ENCODE peak calls at places on chromosomes 16 and 17, in seven cellular contexts. P, Z, I, R, M, W and Y are unnamed samples.

GRCh38 chr16:3175157-3176153 is 12.5 kb upstream of the OR1F1 start:
- DNase-seq in W (no peak), I (peak), Z (peak), P (peak), M (peak), R (no peak), Y (no peak)

GRCh38 chr17:42178817-42179216 is 2.1 kb downstream of the KCNH4 start:
- DNase-seq in I (no peak), M (no peak), Z (no peak), W (no peak), R (no peak), P (no peak), Y (no peak)

GRCh38 chr17:19686400-19687090 is 29.8 kb downstream of the SLC47A2 start:
- DNase-seq in W (no peak), I (no peak), Z (no peak), M (no peak), P (peak), R (no peak), Y (no peak)

GRCh38 chr16:5003211-5003610 is 30.5 kb downstream of the NAGPA start:
- DNase-seq in M (no peak), W (no peak), R (no peak), I (no peak), P (no peak), Z (no peak), Y (no peak)

GRCh38 chr16:16790597-16790996 is 411.7 kb downstream of the NPIPA7 start:
- DNase-seq in P (no peak), Z (no peak), W (no peak), I (no peak), R (no peak), M (no peak), Y (no peak)

GRCh38 chr16:28213396-28213795 is 1.6 kb upstream of the XPO6 start:
- DNase-seq in M (no peak), W (no peak), I (no peak), R (no peak), Z (no peak), P (no peak), Y (no peak)

GRCh38 chr16:46932802-46933201 is 40.7 kb downstream of the DNAJA2 start:
- DNase-seq in I (peak), R (no peak), W (no peak), M (no peak), Z (no peak), P (no peak), Y (no peak)

GRCh38 chr16:11032922-11033291 is 88.5 kb downstream of the CLEC16A start:
- DNase-seq in Z (no peak), I (no peak), M (no peak), P (no peak), R (no peak), W (no peak), Y (no peak)

GRCh38 chr17:73933871-73934270 is 269.6 kb upstream of the RPL38 start:
- DNase-seq in I (no peak), M (no peak), Z (no peak), W (no peak), R (no peak), P (no peak), Y (no peak)

GRCh38 chr16:49281843-49282642 is 405 bp upstream of the CBLN1 start:
- DNase-seq in Z (no peak), I (peak), P (no peak), M (peak), W (no peak), R (peak), Y (peak)
- TF ChIP-seq JUND in Z (no peak), I (no peak), P (no peak), M (no peak), W (no peak), R (no peak), Y (no peak)

GRCh38 chr17:76725580-76726230 is 701 bp downstream of the JMJD6 start:
- DNase-seq in W (no peak), I (no peak), M (peak), P (peak), Z (no peak), R (peak), Y (peak)
- TF ChIP-seq JUND in W (no peak), I (no peak), M (peak), P (no peak), Z (peak), R (no peak), Y (no peak)

GRCh38 chr17:32015245-32016013 is 8.2 kb downstream of the LRRC37B start:
- DNase-seq in Z (no peak), P (no peak), W (no peak), I (no peak), M (no peak), R (no peak), Y (peak)
- TF ChIP-seq JUND in Z (no peak), P (no peak), W (no peak), I (no peak), M (no peak), R (no peak), Y (no peak)

DNA sequence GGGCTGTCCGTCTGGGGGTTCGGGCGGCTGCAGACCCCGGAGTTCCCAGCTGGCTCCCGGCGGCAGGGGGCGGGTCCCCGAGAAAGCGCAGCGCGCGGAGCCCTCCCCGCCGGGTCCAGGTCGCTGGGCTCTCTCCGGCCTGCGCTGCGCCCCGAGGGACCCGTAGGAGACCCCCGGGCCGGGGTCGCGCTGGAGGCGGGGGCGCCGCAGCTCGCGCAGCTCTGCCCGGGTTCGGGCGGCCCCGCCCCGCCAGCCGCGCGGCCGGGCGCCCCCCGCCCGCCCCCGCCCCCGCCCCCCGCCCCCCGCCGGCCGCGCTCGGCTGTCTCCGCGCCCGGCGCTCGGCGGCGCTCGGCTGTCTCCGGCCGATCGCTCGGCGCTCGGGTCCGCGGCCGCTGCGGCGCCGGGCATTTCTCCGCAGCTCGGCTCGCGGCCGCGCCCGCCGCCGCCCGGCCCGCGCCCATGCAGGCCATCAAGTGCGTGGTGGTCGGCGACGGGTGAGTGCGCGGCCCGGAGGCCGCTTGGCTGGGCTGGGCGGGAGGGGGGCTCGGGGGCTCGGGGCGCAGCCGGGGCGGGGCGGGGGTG is at the start of gene RAC3:
- DNase-seq in P (no peak), M (peak), W (no peak), Z (no peak), I (no peak), R (peak), Y (peak)
- TF ChIP-seq JUND in P (no peak), M (no peak), W (no peak), Z (no peak), I (no peak), R (no peak), Y (no peak)

GRCh38 chr17:6910987-6911603 is 79.6 kb upstream of the TEKT1 start:
- DNase-seq in Z (peak), R (peak), I (no peak), P (peak), W (no peak), M (peak), Y (peak)

GRCh38 chr17:6915620-6916019 is 80.2 kb upstream of the ALOX12 start:
- DNase-seq in R (no peak), M (peak), P (no peak), W (no peak), Z (no peak), I (no peak), Y (no peak)

GRCh38 chr17:6913608-6914443 is 82.0 kb upstream of the ALOX12 start:
- DNase-seq in Z (no peak), P (peak), R (peak), I (peak), M (peak), W (no peak), Y (peak)

GRCh38 chr17:6912110-6913051 is 80.9 kb upstream of the TEKT1 start:
- DNase-seq in Z (no peak), W (no peak), I (no peak), M (peak), R (no peak), P (no peak), Y (no peak)

GRCh38 chr17:6914711-6915110 is 81.1 kb upstream of the ALOX12 start:
- DNase-seq in P (no peak), M (peak), W (no peak), R (no peak), Z (no peak), I (no peak), Y (peak)
- TF ChIP-seq JUND in P (no peak), M (no peak), W (no peak), R (no peak), Z (no peak), I (no peak), Y (no peak)

GRCh38 chr17:40191237-40192208 is 14.3 kb downstream of the RAPGEFL1 start:
- DNase-seq in P (peak), M (peak), I (peak), Z (peak), W (peak), R (peak), Y (no peak)
- TF ChIP-seq JUND in P (no peak), M (peak), I (no peak), Z (no peak), W (no peak), R (no peak), Y (no peak)

GRCh38 chr17:32917081-32917480 is 10.9 kb upstream of the TMEM98 start:
- DNase-seq in R (no peak), P (no peak), Z (no peak), W (no peak), I (no peak), M (no peak), Y (no peak)
- TF ChIP-seq JUND in R (no peak), P (no peak), Z (no peak), W (no peak), I (no peak), M (no peak), Y (no peak)

DNA sequence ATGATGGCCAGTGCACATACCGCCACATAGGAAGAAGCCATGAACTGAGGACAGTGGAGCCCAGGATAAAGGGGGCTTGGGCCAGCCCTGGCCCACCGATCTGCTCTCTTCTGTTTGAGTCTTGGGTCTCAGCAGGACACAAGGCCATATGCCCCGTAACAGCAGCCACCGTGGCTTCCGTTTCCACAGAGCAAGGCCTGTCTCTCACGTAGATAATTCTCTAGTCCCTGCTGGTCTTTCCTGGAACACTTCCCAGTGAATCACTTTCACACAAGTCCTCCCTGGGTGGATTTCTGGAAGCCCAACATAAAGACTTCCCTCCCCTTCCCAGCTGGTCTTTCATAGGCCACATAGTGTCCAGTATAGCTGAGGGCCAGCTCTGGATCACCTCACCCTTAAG is 20.0 kb upstream of the C16orf78 start:
- DNase-seq in I (no peak), W (no peak), M (no peak), R (no peak), Z (no peak), P (no peak), Y (no peak)
- TF ChIP-seq JUND in I (no peak), W (no peak), M (no peak), R (no peak), Z (no peak), P (no peak), Y (no peak)